ENCODE peak calls at places on chromosomes 11 and 22, in five cellular contexts. D is iPS DF 6.9, Y is adrenal gland, P is left lung, N is right lobe of liver. I is an unnamed sample.

GRCh38 chr22:37454857-37455686 is 27.8 kb upstream of the ELFN2 start:
- DNase-seq in D (no peak), Y (no peak), P (peak; percentile 75), N (no peak), I (no peak)

GRCh38 chr11:59841514-59841913 is 3.8 kb downstream of the CBLIF start:
- DNase-seq in D (no peak), Y (no peak), P (no peak), N (no peak), I (no peak)

GRCh38 chr22:45424241-45424731 is 10.8 kb downstream of the RIBC2 start:
- DNase-seq in D (no peak), Y (no peak), P (peak; percentile 68), N (no peak), I (no peak)

GRCh38 chr11:67273260-67273990 is 7.2 kb downstream of the GRK2 start:
- DNase-seq in D (no peak), Y (no peak), P (peak; percentile 32), N (peak; percentile 47), I (no peak)

GRCh38 chr22:34878996-34879395 is 187.0 kb upstream of the ISX start:
- DNase-seq in D (no peak), Y (no peak), P (no peak), N (no peak), I (no peak)

GRCh38 chr11:36356201-36356600 is 60.1 kb downstream of the PRR5L start:
- DNase-seq in D (no peak), Y (no peak), P (no peak), N (no peak), I (no peak)

GRCh38 chr11:72241290-72241781 is 2.6 kb downstream of the PHOX2A start:
- DNase-seq in D (no peak), Y (no peak), P (no peak), N (no peak), I (no peak)

GRCh38 chr22:30922151-30922611 is 46.4 kb downstream of the MORC2 start:
- DNase-seq in D (no peak), Y (peak; percentile 56), P (peak; percentile 69), N (peak; percentile 85), I (peak; percentile 15)

GRCh38 chr11:70399681-70400112 is 1.4 kb downstream of the CTTN start:
- DNase-seq in D (no peak), Y (peak; percentile 93), P (peak; percentile 89), N (peak; percentile 52), I (peak; percentile 80)

GRCh38 chr11:1300121-1300520 is 9.3 kb downstream of the TOLLIP start:
- DNase-seq in D (no peak), Y (no peak), P (no peak), N (peak; percentile 30), I (no peak)

GRCh38 chr11:124762624-124763155 is 600 bp upstream of the ESAM start:
- DNase-seq in D (no peak), Y (no peak), P (no peak), N (no peak), I (no peak)

GRCh38 chr11:11425806-11426205 is 72.8 kb upstream of the CSNK2A3 start:
- DNase-seq in D (no peak), Y (no peak), P (no peak), N (no peak), I (no peak)

GRCh38 chr11:93197383-93198220 is at the start of gene SLC36A4:
- DNase-seq in D (peak; percentile 77), Y (peak; percentile 92), P (peak; percentile 94), N (peak; percentile 86), I (peak; percentile 84)

GRCh38 chr11:725624-726202 is 19.7 kb downstream of the EPS8L2 start:
- DNase-seq in D (no peak), Y (no peak), P (no peak), N (no peak), I (no peak)

GRCh38 chr11:1112351-1113191 is 37.9 kb downstream of the MUC2 start:
- DNase-seq in D (no peak), Y (no peak), P (peak; percentile 15), N (peak; percentile 33), I (no peak)

DNA sequence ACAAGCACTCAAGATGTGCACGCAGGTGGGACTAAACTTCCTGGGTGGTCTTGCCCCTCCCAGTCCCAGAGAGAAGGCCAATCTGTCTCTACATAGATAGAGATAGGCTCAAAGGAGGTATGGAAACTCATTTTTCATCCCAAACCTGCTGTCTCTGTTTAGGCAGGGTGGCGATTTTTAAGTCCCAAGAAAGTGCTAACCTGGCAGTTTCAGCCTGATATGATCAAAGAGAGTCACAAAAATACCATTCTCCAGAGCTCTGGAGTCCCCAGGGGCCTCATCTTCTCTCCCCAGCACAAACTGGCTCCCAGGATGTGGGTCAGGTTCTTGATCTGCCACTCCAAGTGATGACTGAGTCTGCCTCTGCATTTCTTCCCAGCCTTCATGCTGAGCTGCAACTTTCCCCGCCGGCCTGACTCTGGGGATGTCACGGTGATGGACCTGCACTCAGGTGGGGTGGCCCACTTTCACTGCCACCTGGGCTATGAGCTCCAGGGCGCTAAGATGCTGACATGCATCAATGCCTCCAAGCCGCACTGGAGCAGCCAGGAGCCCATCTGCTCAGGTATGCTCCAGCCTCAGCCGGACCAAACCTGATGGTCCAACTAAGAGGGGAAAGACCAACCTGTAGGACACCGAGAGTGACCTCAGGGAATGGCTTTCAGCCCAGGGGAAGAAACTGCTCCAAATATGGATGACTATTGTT is 129.5 kb downstream of the SEZ6L start:
- DNase-seq in D (no peak), Y (no peak), P (no peak), N (no peak), I (no peak)
- H3K27me3 ChIP-seq in D (no peaks in the 10 kb centered on the region), Y (peaks cover 3% of the 10 kb centered on the region), P (peaks cover 31% of the 10 kb centered on the region), N (no peaks in the 10 kb centered on the region), I (no peaks in the 10 kb centered on the region)

DNA sequence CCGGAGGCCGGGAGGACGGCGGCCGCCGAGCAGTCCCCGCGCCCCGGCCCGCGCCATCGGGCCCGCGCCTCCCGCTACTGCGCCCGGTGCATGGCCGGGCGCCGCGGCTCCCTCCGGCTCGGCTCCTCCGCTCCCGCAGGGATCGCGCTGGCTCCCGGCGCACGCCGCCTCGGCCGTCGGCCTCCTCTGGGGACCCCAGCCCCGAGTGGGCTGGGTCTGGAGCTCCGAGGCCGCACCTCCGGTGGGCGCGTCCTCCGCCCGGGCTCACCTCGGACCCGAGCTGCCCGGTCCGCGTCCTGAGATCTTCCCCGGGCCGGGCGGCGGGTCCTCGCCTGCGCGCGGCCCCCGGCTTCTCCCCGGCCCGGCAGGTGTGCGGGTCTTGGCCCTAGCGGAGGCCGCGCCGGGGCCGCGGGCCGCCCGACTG is 251 bp downstream of the SHISA8 start:
- DNase-seq in D (no peak), Y (no peak), P (no peak), N (no peak), I (no peak)
- H3K27me3 ChIP-seq in D (peaks cover 65% of the 10 kb centered on the region), Y (peaks cover 12% of the 10 kb centered on the region), P (peaks cover 100% of the 10 kb centered on the region), N (peaks cover 7% of the 10 kb centered on the region), I (no peaks in the 10 kb centered on the region)

DNA sequence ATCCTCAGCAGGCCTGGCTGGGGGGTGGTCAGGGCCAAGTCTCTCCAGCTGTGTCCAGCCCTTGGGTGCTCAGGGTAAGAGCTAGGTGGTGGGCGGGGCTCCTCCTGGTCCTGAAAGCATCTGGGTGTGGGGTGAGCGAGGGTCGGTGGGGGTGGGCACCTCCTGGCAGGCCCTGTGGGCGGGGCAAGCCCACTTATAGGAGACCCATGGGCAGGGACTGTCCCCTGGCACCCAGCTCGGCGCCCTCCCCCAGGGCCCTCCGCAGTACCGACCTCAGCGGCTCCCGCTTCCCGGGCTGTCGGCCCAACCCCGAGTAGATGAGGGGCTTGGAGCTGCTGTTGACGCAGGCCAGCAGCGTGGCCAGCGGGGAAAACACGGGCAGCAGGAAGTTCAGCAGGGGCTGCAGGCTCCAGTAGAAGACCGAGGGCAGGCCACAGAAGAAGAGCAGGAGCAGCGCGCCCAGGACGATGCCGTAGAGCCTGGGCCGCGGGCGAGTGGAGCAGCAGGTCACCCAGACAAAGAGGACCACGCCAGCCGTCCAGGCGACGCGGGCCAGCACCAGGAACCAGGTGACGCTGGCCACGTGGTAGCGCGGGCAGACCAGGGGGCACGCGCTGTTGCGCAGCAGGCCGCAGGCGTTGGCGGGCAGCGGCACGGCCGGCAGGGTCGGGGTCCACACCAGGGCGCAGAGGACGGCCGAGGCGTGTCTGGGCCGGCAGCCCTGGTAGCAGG is 696 bp downstream of the MRGPRG start:
- DNase-seq in D (no peak), Y (peak; percentile 17), P (peak; percentile 30), N (peak; percentile 42), I (no peak)
- H3K27me3 ChIP-seq in D (no peaks in the 10 kb centered on the region), Y (peaks cover 7% of the 10 kb centered on the region), P (peaks cover 84% of the 10 kb centered on the region), N (no peaks in the 10 kb centered on the region), I (peaks cover 23% of the 10 kb centered on the region)

GRCh38 chr11:30412509-30412908 is 89.6 kb downstream of the ARL14EP start:
- DNase-seq in D (no peak), Y (no peak), P (no peak), N (no peak), I (no peak)

GRCh38 chr11:30411383-30411782 is 88.5 kb downstream of the ARL14EP start:
- DNase-seq in D (no peak), Y (no peak), P (no peak), N (no peak), I (no peak)

GRCh38 chr11:30406978-30407762 is 84.3 kb downstream of the ARL14EP start:
- DNase-seq in D (no peak), Y (no peak), P (no peak), N (no peak), I (no peak)
- H3K27me3 ChIP-seq in D (no peaks in the 10 kb centered on the region), Y (no peaks in the 10 kb centered on the region), P (no peaks in the 10 kb centered on the region), N (no peaks in the 10 kb centered on the region), I (no peaks in the 10 kb centered on the region)

GRCh38 chr11:44944181-44944852 is 6.4 kb downstream of the TP53I11 start:
- DNase-seq in D (no peak), Y (no peak), P (no peak), N (no peak), I (no peak)

GRCh38 chr11:44945639-44946038 is 5.0 kb downstream of the TP53I11 start:
- DNase-seq in D (no peak), Y (no peak), P (no peak), N (no peak), I (no peak)

GRCh38 chr11:44943696-44944095 is 7.0 kb downstream of the TP53I11 start:
- DNase-seq in D (no peak), Y (no peak), P (no peak), N (no peak), I (no peak)

GRCh38 chr11:44946268-44946667 is 4.4 kb downstream of the TP53I11 start:
- DNase-seq in D (no peak), Y (no peak), P (no peak), N (no peak), I (no peak)

DNA sequence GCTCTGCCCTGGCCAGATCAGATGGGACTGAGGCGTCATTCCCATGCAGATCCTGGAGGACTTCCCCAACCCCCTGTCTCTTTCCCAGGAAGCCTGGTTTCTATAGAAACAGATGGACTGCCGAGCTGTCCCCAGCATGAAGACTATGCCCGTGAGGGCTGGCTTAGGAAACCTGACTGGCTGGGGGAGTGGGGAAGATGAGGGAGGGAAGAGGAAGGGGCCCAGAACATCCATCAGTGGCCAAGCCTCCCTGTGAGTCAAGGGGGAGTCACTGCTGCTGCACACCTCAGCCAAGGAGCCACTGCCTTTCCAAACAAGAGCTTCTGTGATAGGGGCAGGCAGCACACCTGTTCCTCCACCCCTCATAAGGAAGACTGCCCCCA is 5.8 kb downstream of the TP53I11 start:
- DNase-seq in D (no peak), Y (no peak), P (no peak), N (no peak), I (no peak)
- H3K27me3 ChIP-seq in D (no peaks in the 10 kb centered on the region), Y (no peaks in the 10 kb centered on the region), P (peaks cover 5% of the 10 kb centered on the region), N (no peaks in the 10 kb centered on the region), I (no peaks in the 10 kb centered on the region)

GRCh38 chr11:120688166-120688565 is 176.6 kb downstream of the GRIK4 start:
- DNase-seq in D (no peak), Y (no peak), P (no peak), N (no peak), I (no peak)
- H3K27me3 ChIP-seq in D (no peaks in the 10 kb centered on the region), Y (no peaks in the 10 kb centered on the region), P (peaks cover 18% of the 10 kb centered on the region), N (no peaks in the 10 kb centered on the region), I (peaks cover 29% of the 10 kb centered on the region)